ENCODE peak calls at places on chromosomes 13 and 19, in ten cellular contexts. G is lower lobe of right lung; J is heart right ventricle; T is K562; R is CD8-positive, alpha-beta T cell; U is pancreas; Z is body of pancreas; Y is upper lobe of left lung; S is IMR-90; B is GM23338. X is an unnamed sample. For H3K4me1, the result is how much of the 10 kb centered on the place peaks cover.

GRCh38 chr13:73272831-73273230 is 214.0 kb downstream of the KLF5 start:
- ATAC-seq in G (no peak), J (no peak), T (no peak), R (no peak), U (no peak), Z (no peak), Y (no peak), S (no peak), B (no peak), X (no peak)

GRCh38 chr19:14519860-14520407 is 1.7 kb upstream of the DNAJB1 start:
- ATAC-seq in G (no peak), J (no peak), T (no peak), R (no peak), U (peak), Z (no peak), Y (no peak), S (no peak), B (no peak), X (no peak)

GRCh38 chr13:113141591-113141950 is 16.9 kb upstream of the PROZ start:
- ATAC-seq in G (no peak), J (no peak), T (no peak), R (no peak), U (no peak), Z (no peak), Y (no peak), S (no peak), B (no peak), X (no peak)

GRCh38 chr19:48333467-48334384 is 8.4 kb downstream of the EMP3 start:
- ATAC-seq in G (peak), J (peak), T (peak), R (peak), U (peak), Z (peak), Y (peak), S (peak), B (peak), X (peak)

GRCh38 chr13:109764474-109765292 is 21.7 kb downstream of the IRS2 start:
- ATAC-seq in G (peak), J (peak), T (peak), R (peak), U (peak), Z (no peak), Y (peak), S (peak), B (peak), X (no peak)

GRCh38 chr13:31172535-31172934 is 10.8 kb upstream of the HSPH1 start:
- ATAC-seq in G (no peak), J (no peak), T (no peak), R (no peak), U (peak), Z (peak), Y (no peak), S (peak), B (no peak), X (no peak)

GRCh38 chr19:2213799-2214198 is 22.3 kb downstream of the PLEKHJ1 start:
- ATAC-seq in G (peak), J (no peak), T (no peak), R (no peak), U (no peak), Z (no peak), Y (no peak), S (no peak), B (no peak), X (no peak)

GRCh38 chr19:41537789-41538188 is 38.2 kb upstream of the CEACAM21 start:
- ATAC-seq in G (no peak), J (no peak), T (peak), R (no peak), U (no peak), Z (no peak), Y (no peak), S (peak), B (peak), X (no peak)

GRCh38 chr13:113022391-113023216 is 53.6 kb downstream of the MCF2L start:
- ATAC-seq in G (peak), J (peak), T (no peak), R (no peak), U (no peak), Z (peak), Y (no peak), S (no peak), B (peak), X (peak)

GRCh38 chr13:33676700-33677048 is 141.3 kb upstream of the RFC3 start:
- ATAC-seq in G (peak), J (peak), T (no peak), R (no peak), U (peak), Z (peak), Y (peak), S (peak), B (peak), X (peak)

GRCh38 chr19:14107581-14108461 is 9.7 kb downstream of the PRKACA start:
- ATAC-seq in G (no peak), J (peak), T (no peak), R (no peak), U (no peak), Z (peak), Y (no peak), S (no peak), B (no peak), X (peak)

GRCh38 chr19:47002106-47002766 is 17.4 kb upstream of the NPAS1 start:
- ATAC-seq in G (no peak), J (peak), T (no peak), R (no peak), U (no peak), Z (no peak), Y (peak), S (no peak), B (peak), X (no peak)

GRCh38 chr19:58183822-58184215 is 958 bp downstream of the ZNF274 start:
- ATAC-seq in G (no peak), J (no peak), T (no peak), R (no peak), U (no peak), Z (no peak), Y (no peak), S (no peak), B (peak), X (no peak)

GRCh38 chr13:40072663-40073120 is 417.2 kb downstream of the COG6 start:
- ATAC-seq in G (no peak), J (no peak), T (no peak), R (no peak), U (no peak), Z (no peak), Y (no peak), S (no peak), B (no peak), X (no peak)

GRCh38 chr13:82688400-82688999 is 1193.8 kb downstream of the SLITRK1 start:
- ATAC-seq in G (no peak), J (no peak), T (no peak), R (no peak), U (peak), Z (no peak), Y (no peak), S (no peak), B (no peak), X (no peak)

GRCh38 chr13:37640499-37640898 is 41.9 kb upstream of the POSTN start:
- ATAC-seq in G (no peak), J (no peak), T (peak), R (no peak), U (peak), Z (no peak), Y (no peak), S (peak), B (peak), X (no peak)

GRCh38 chr13:46122304-46122703 is 17.5 kb upstream of the CPB2 start:
- ATAC-seq in G (no peak), J (no peak), T (no peak), R (no peak), U (no peak), Z (no peak), Y (no peak), S (no peak), B (no peak), X (no peak)

GRCh38 chr13:43767351-43767901 is 19.3 kb downstream of the ENOX1 start:
- ATAC-seq in G (peak), J (peak), T (no peak), R (no peak), U (peak), Z (peak), Y (peak), S (no peak), B (no peak), X (peak)

DNA sequence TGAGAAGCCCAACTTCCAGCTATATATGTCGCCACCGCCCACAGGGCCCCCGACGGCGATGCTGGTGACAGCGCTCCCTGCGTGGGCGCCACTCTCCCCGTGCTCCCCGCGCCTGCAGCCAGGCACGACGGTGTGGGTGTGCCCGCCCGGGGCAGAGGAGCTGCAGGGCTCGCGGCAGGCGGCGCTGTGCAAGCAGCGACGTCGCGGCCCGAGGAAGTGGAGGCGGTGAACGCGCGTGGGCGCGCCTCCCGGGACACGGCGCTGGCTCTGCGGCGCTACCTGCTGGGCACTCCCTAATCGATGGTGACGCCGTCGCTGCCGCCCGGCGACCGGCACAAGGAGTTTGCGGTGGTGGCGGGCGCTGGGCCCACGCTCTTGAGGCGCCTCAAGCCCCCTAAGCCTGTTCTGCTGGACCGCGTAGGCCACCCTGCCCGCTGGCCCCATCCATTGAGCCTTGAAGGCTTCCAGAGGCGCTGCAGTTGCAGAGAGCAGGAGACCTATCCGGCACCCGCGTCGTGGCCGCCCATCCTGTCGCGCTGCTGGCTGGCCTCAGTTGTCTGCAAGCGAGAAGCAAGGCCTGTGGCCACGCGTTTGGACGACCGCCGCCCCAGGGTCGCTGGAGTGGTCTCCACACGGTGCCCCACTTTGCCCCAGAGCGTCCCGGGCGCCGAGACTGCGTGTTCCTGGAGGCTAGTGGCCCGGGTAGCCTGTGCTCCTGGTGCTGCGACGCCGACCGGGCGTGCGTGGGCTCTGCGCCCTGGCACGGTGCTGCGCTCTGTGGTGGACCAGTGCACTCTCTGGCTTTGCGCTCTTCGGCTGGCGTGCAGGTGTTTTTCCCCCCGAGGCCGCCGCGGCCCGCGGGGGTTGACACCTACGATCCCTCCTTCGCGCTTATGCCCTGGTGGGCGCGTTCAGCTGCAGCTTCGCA is 23.1 kb downstream of the LRFN3 start:
- ATAC-seq in G (peak), J (peak), T (peak), R (peak), U (peak), Z (no peak), Y (peak), S (peak), B (peak), X (peak)
- TF ChIP-seq CTCF in G (peak), J (peak), T (peak), R (peak), U (no peak), Z (no peak), Y (peak), S (peak), B (peak), X (peak)

GRCh38 chr13:67229438-67230242 is 496 bp downstream of the PCDH9 start:
- ATAC-seq in G (no peak), J (peak), T (no peak), R (peak), U (no peak), Z (no peak), Y (peak), S (peak), B (peak), X (peak)
- H3K4me1 ChIP-seq in G (under half), J (under half), T (under half), R (under half), U (under half), Z (under half), Y (under half), S (under half), B (under half), X (under half)

GRCh38 chr13:69904784-69905183 is 202.8 kb upstream of the ATXN8OS start:
- ATAC-seq in G (no peak), J (no peak), T (no peak), R (no peak), U (no peak), Z (no peak), Y (no peak), S (no peak), B (no peak), X (no peak)
- TF ChIP-seq CTCF in G (no peak), J (no peak), T (no peak), R (no peak), U (no peak), Z (no peak), Y (no peak), S (no peak), B (no peak), X (no peak)

GRCh38 chr13:21054313-21054712 is 7.1 kb downstream of the LATS2 start:
- ATAC-seq in G (no peak), J (peak), T (no peak), R (no peak), U (no peak), Z (no peak), Y (peak), S (peak), B (no peak), X (no peak)

GRCh38 chr13:21055511-21056045 is 5.8 kb downstream of the LATS2 start:
- ATAC-seq in G (no peak), J (no peak), T (no peak), R (no peak), U (no peak), Z (no peak), Y (no peak), S (no peak), B (no peak), X (no peak)

GRCh38 chr13:21053231-21053630 is 8.2 kb downstream of the LATS2 start:
- ATAC-seq in G (no peak), J (no peak), T (no peak), R (no peak), U (no peak), Z (no peak), Y (no peak), S (no peak), B (no peak), X (no peak)

GRCh38 chr13:21051675-21052074 is 9.7 kb downstream of the LATS2 start:
- ATAC-seq in G (no peak), J (no peak), T (no peak), R (no peak), U (no peak), Z (no peak), Y (no peak), S (no peak), B (no peak), X (no peak)

DNA sequence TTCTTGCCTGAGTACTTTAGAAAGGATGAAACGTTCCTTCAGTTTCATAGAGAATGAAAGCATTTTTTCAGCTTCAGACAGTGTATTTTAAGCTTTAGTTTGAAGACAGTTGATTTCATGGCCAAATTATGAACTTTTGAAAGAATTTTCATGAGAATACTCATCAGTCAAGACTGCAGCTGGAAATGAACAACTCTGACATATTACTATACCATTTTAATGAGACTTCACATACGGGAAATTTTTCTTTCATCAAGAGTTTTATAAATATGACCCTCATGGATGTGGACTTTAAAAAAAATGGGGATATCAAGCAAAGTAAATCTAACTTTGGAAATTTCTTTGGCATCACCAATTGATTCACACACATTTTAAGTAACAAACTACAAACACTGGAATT is 6.4 kb downstream of the LATS2 start:
- ATAC-seq in G (no peak), J (no peak), T (no peak), R (no peak), U (no peak), Z (no peak), Y (no peak), S (no peak), B (no peak), X (no peak)
- H3K4me1 ChIP-seq in G (half or more), J (half or more), T (under half), R (under half), U (under half), Z (under half), Y (half or more), S (under half), B (under half), X (half or more)

DNA sequence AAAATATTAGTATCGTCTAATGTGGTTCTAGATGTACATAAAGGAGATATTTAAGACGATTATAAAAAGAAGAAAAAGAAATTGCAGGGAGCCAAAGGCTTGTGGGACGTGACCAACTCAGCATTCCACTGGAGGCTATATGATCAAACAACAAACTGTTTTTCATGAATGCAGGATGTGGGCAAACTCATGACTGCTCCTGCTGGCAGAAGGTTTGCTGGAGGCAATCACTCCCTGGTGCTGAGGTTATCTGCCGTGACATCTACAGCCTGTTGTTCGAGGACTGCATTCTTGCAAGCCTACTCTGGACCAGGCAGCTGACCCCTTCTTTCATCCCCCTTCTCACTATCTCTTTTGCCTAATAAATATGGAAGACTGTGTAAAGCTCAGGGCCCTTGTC is 518.1 kb downstream of the UQCRFS1 start:
- ATAC-seq in G (no peak), J (no peak), T (no peak), R (no peak), U (no peak), Z (no peak), Y (no peak), S (no peak), B (no peak), X (no peak)
- TF ChIP-seq CTCF in G (no peak), J (no peak), T (no peak), R (no peak), U (no peak), Z (no peak), Y (no peak), S (no peak), B (no peak), X (no peak)

X was measured in gastroesophageal sphincter.